ENCODE peak calls at places on chromosomes 4 and X, in eight cellular contexts. C, L, P, K, N, X, M and B are unnamed samples.

GRCh38 chr4:24163314-24163713 is 273.5 kb upstream of the PPARGC1A start:
- DNase-seq in C (no peak), L (no peak), P (no peak), K (no peak), N (no peak), X (no peak), M (no peak), B (no peak)

GRCh38 chr4:40524642-40525041 is 105.0 kb downstream of the RBM47 start:
- DNase-seq in C (no peak), L (no peak), P (no peak), K (no peak), N (no peak), X (no peak), M (no peak), B (no peak)

GRCh38 chr4:47533689-47534347 is 48.7 kb downstream of the ATP10D start:
- DNase-seq in C (no peak), L (no peak), P (no peak), K (no peak), N (no peak), X (no peak), M (no peak), B (no peak)

GRCh38 chr4:141636771-141637460 is 533 bp downstream of the IL15 start:
- DNase-seq in C (no peak), L (peak), P (peak), K (no peak), N (peak), X (peak), M (peak), B (no peak)

GRCh38 chr4:16253127-16253960 is 27.1 kb upstream of the TAPT1 start:
- DNase-seq in C (no peak), L (no peak), P (no peak), K (no peak), N (no peak), X (no peak), M (no peak), B (no peak)

GRCh38 chr4:54371211-54371610 is 142.1 kb downstream of the PDGFRA start:
- DNase-seq in C (no peak), L (no peak), P (no peak), K (no peak), N (no peak), X (no peak), M (no peak), B (no peak)

GRCh38 chrX:150163956-150164726 is 199.0 kb upstream of the MAMLD1 start:
- DNase-seq in C (no peak), L (no peak), P (no peak), K (no peak), N (no peak), X (no peak), M (no peak), B (no peak)

GRCh38 chr4:173878701-173879100 is 348.7 kb upstream of the HAND2 start:
- DNase-seq in C (no peak), L (no peak), P (no peak), K (no peak), N (peak), X (peak), M (peak), B (no peak)